ENCODE peak calls at places on chromosomes 3 and 15, in nine cellular contexts. T is BJ; Q is tibial nerve; W is CD8-positive, alpha-beta memory T cell; P is GM06990; O is CD4-positive, alpha-beta memory T cell; N is effector memory CD4-positive, alpha-beta T cell; L is lung; J is cardiac muscle cell. V is an unnamed sample.

GRCh38 chr15:98440917-98441316 is 207.4 kb upstream of the IGF1R start:
- DNase-seq in T (no peak), Q (no peak), W (no peak), P (no peak), O (no peak), N (no peak), L (no peak), J (no peak), V (no peak)

GRCh38 chr3:134897391-134898131 is 102.5 kb downstream of the EPHB1 start:
- DNase-seq in T (no peak), Q (no peak), W (no peak), P (no peak), O (no peak), N (no peak), L (no peak), J (no peak), V (no peak)

GRCh38 chr3:94665922-94666321 is 603.1 kb downstream of the NSUN3 start:
- DNase-seq in T (no peak), Q (no peak), W (no peak), P (no peak), O (no peak), N (no peak), L (no peak), J (no peak), V (no peak)

GRCh38 chr3:71051893-71052687 is 531.4 kb downstream of the FOXP1 start:
- DNase-seq in T (no peak), Q (no peak), W (no peak), P (no peak), O (no peak), N (no peak), L (no peak), J (no peak), V (no peak)

GRCh38 chr3:4426261-4426781 is 40.7 kb downstream of the SUMF1 start:
- DNase-seq in T (no peak), Q (no peak), W (no peak), P (no peak), O (no peak), N (no peak), L (no peak), J (no peak), V (no peak)

GRCh38 chr3:126081618-126082333 is 2.1 kb downstream of the SLC41A3 start:
- DNase-seq in T (no peak), Q (no peak), W (no peak), P (peak; percentile 22), O (no peak), N (no peak), L (peak; percentile 58), J (no peak), V (no peak)

GRCh38 chr3:57026918-57027317 is 33.5 kb upstream of the SPATA12 start:
- DNase-seq in T (no peak), Q (no peak), W (no peak), P (no peak), O (no peak), N (no peak), L (no peak), J (no peak), V (no peak)

GRCh38 chr3:11565932-11566331 is 77.8 kb downstream of the VGLL4 start:
- DNase-seq in T (no peak), Q (no peak), W (no peak), P (no peak), O (no peak), N (no peak), L (no peak), J (no peak), V (no peak)

GRCh38 chr3:115695081-115695480 is 71.8 kb downstream of the GAP43 start:
- DNase-seq in T (no peak), Q (no peak), W (no peak), P (no peak), O (no peak), N (no peak), L (no peak), J (no peak), V (no peak)

GRCh38 chr3:115713247-115713646 is 89.9 kb downstream of the GAP43 start:
- DNase-seq in T (no peak), Q (no peak), W (no peak), P (no peak), O (no peak), N (no peak), L (peak; percentile 45), J (no peak), V (no peak)

GRCh38 chr15:44188810-44189209 is 6.3 kb downstream of the FRMD5 start:
- DNase-seq in T (no peak), Q (no peak), W (no peak), P (no peak), O (no peak), N (no peak), L (no peak), J (no peak), V (no peak)

GRCh38 chr3:171189394-171189793 is 162.9 kb upstream of the SLC2A2 start:
- DNase-seq in T (no peak), Q (no peak), W (no peak), P (peak; percentile 47), O (no peak), N (no peak), L (no peak), J (no peak), V (no peak)

GRCh38 chr3:53554559-53555511 is 60.4 kb downstream of the CACNA1D start:
- DNase-seq in T (no peak), Q (no peak), W (no peak), P (peak; percentile 65), O (no peak), N (no peak), L (no peak), J (no peak), V (no peak)

GRCh38 chr3:64186667-64187064 is 38.6 kb downstream of the PRICKLE2 start:
- DNase-seq in T (no peak), Q (no peak), W (no peak), P (no peak), O (no peak), N (no peak), L (no peak), J (no peak), V (no peak)

GRCh38 chr3:64188810-64189560 is 36.3 kb downstream of the PRICKLE2 start:
- DNase-seq in T (peak; percentile 76), Q (no peak), W (no peak), P (no peak), O (no peak), N (no peak), L (peak; percentile 40), J (peak; percentile 8), V (peak; percentile 72)

GRCh38 chr3:64185436-64185835 is 39.8 kb downstream of the PRICKLE2 start:
- DNase-seq in T (no peak), Q (no peak), W (no peak), P (no peak), O (no peak), N (no peak), L (no peak), J (no peak), V (no peak)

GRCh38 chr3:64184621-64185020 is 40.6 kb downstream of the PRICKLE2 start:
- DNase-seq in T (no peak), Q (no peak), W (no peak), P (no peak), O (no peak), N (no peak), L (no peak), J (no peak), V (no peak)

DNA sequence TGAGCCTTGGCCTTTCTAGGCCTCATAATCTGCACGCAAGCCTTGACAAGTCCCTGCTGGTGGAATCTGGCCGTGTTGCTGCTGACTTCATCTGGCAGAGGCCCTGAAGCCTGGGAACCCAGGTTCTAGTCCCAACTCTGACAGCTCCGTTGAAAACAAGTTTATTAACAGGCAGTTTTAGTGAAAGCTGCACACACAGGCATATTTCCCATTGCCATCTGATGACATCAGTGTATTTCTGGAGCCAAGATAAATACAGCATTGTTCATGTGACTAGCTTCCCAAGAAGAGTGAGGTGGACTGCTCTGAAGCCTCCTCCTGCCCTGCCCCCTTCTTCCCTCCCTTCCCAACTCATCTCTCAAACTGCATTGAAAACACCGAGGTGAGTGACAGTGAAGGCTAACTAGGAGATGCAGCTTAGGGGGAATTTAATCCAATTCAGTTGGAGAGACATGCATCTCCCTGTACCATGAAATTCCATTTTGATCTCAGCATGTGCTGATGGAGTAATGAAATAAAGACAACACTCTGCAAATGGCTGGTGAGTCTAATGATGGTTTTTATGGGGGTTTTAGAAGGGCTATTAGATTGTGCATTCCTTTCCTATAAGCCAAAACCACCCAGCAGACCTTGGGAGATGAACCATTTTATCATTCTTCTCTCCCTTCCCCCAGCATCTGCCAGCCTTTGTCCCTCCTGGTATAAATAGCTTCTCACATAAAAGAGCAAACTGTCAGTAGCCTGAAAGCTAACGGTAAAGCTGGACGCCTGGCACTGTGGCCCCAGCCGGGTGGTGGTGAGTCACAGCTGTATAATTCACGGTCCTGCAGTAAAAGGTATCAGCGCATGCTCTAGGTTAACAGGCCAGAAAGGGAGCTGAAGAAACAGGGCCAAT is 38.0 kb downstream of the PRICKLE2 start:
- DNase-seq in T (peak; percentile 98), Q (peak; percentile 16), W (no peak), P (no peak), O (no peak), N (no peak), L (peak; percentile 45), J (peak; percentile 14), V (peak; percentile 95)
- H3K27me3 ChIP-seq in T (no peaks in the 10 kb centered on the region), Q (no peaks in the 10 kb centered on the region), W (no peaks in the 10 kb centered on the region), P (no peaks in the 10 kb centered on the region), O (no peaks in the 10 kb centered on the region), N (no peaks in the 10 kb centered on the region), L (no peaks in the 10 kb centered on the region), J (no peaks in the 10 kb centered on the region), V (no peaks in the 10 kb centered on the region)

GRCh38 chr3:46162975-46163550 is 45.0 kb downstream of the CCR1 start:
- DNase-seq in T (no peak), Q (no peak), W (no peak), P (no peak), O (no peak), N (no peak), L (no peak), J (no peak), V (no peak)
- H3K4me3 ChIP-seq in T (no peak overlapping the region), Q (no peak overlapping the region), W (no peak overlapping the region), P (no peak overlapping the region), O (no peak overlapping the region), N (no peak overlapping the region), L (no peak overlapping the region), J (no peak overlapping the region), V (no peak overlapping the region)

DNA sequence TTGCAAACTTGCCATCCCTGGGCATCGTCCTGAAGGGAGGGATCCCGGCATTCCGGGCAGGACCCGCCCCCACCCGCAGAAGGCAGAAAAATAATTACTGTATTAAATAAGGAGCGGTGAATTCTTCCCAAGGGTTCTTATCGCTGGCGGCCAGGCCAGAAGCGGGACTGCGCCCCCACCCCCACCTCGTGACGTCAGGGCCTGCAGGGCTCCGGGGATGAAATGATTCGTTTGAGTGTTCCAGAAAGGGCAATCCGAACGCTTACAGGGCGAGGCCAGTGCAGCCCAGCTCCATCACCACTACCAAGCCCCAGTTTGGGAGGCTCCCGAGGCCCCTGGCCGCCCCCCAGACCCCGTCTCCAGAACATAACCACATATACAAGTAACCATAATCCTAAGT is 8.6 kb downstream of the SOX2 start:
- DNase-seq in T (no peak), Q (no peak), W (no peak), P (no peak), O (no peak), N (no peak), L (no peak), J (no peak), V (no peak)
- H3K27me3 ChIP-seq in T (peaks cover 37% of the 10 kb centered on the region), Q (no peaks in the 10 kb centered on the region), W (peaks cover 68% of the 10 kb centered on the region), P (peaks cover 4% of the 10 kb centered on the region), O (peaks cover 71% of the 10 kb centered on the region), N (peaks cover 69% of the 10 kb centered on the region), L (peaks cover 23% of the 10 kb centered on the region), J (peaks cover 100% of the 10 kb centered on the region), V (peaks cover 75% of the 10 kb centered on the region)

DNA sequence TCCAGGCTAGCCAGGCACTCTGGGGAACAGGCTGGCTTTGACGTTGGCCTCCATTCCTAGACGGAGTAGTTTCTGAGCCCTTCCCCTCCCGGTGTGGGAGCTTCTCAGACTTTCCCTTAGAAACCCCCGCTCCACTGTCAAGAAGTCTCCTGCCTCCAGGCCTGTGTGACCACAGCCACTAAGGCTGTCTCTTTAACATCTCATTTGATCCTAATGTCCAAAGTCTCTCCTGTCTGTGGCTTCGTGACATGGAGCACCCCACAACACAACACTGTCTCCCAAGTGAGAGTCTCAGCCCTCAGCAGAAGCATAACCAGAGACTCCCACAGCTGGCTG is 6.0 kb downstream of the CSRNP1 start:
- DNase-seq in T (no peak), Q (no peak), W (no peak), P (no peak), O (no peak), N (no peak), L (no peak), J (no peak), V (no peak)
- H3K4me3 ChIP-seq in T (no peak overlapping the region), Q (peak overlapping the region; percentile 7), W (peak overlapping the region; percentile 61), P (peak overlapping the region; percentile 68), O (peak overlapping the region; percentile 25), N (peak overlapping the region; percentile 36), L (no peak overlapping the region), J (no peak overlapping the region), V (peak overlapping the region; percentile 44)

V was measured in AG04450.